ENCODE peak calls at places on chromosomes 7 and 10, in seven cellular contexts. D is breast epithelium, H is GM12891, K is GM12892, R is transverse colon, G is prostate gland, W is GM23338. O is an unnamed sample.

GRCh38 chr10:126110434-126110833 is 214.1 kb downstream of the FANK1 start:
- DNase-seq in D (no peak), H (no peak), K (no peak), R (no peak), G (no peak), W (no peak), O (no peak)

GRCh38 chr7:73812996-73813395 is 17.8 kb upstream of the CLDN4 start:
- DNase-seq in D (no peak), H (no peak), K (no peak), R (no peak), G (no peak), W (no peak), O (no peak)

GRCh38 chr10:49186613-49187012 is 1.6 kb downstream of the TMEM273 start:
- DNase-seq in D (no peak), H (no peak), K (no peak), R (no peak), G (no peak), W (no peak), O (no peak)

GRCh38 chr7:136501151-136501550 is 367.3 kb upstream of the CHRM2 start:
- DNase-seq in D (no peak), H (no peak), K (no peak), R (no peak), G (no peak), W (no peak), O (no peak)

GRCh38 chr10:4372601-4373000 is 453.4 kb upstream of the AKR1E2 start:
- DNase-seq in D (no peak), H (no peak), K (no peak), R (no peak), G (no peak), W (no peak), O (no peak)

GRCh38 chr10:103427866-103428265 is 24.3 kb downstream of the CALHM2 start:
- DNase-seq in D (no peak), H (no peak), K (no peak), R (no peak), G (no peak), W (no peak), O (no peak)

GRCh38 chr7:150903627-150904026 is 51.3 kb downstream of the AOC1 start:
- DNase-seq in D (peak), H (no peak), K (no peak), R (peak), G (peak), W (no peak), O (no peak)

GRCh38 chr10:56212951-56213350 is 148.1 kb downstream of the ZWINT start:
- DNase-seq in D (no peak), H (no peak), K (no peak), R (no peak), G (no peak), W (no peak), O (no peak)

GRCh38 chr10:110827872-110828271 is 43.9 kb upstream of the PDCD4 start:
- DNase-seq in D (no peak), H (no peak), K (no peak), R (no peak), G (no peak), W (no peak), O (no peak)

GRCh38 chr10:6592080-6592479 is 12.0 kb upstream of the PRKCQ start:
- DNase-seq in D (no peak), H (no peak), K (no peak), R (no peak), G (no peak), W (no peak), O (no peak)

GRCh38 chr10:29479081-29479917 is 155.5 kb downstream of the SVIL start:
- DNase-seq in D (no peak), H (no peak), K (no peak), R (no peak), G (peak), W (no peak), O (no peak)

GRCh38 chr7:55571534-55572377 is 546 bp downstream of the VOPP1 start:
- DNase-seq in D (no peak), H (no peak), K (no peak), R (peak), G (peak), W (peak), O (peak)

GRCh38 chr10:43137701-43137970 is 609 bp upstream of the CSGALNACT2 start:
- DNase-seq in D (no peak), H (no peak), K (no peak), R (peak), G (no peak), W (peak), O (peak)

GRCh38 chr7:137626469-137627067 is 220.2 kb downstream of the DGKI start:
- DNase-seq in D (no peak), H (peak), K (peak), R (peak), G (no peak), W (peak), O (no peak)

GRCh38 chr10:110739811-110740271 is 95.7 kb downstream of the RBM20 start:
- DNase-seq in D (peak), H (no peak), K (no peak), R (no peak), G (no peak), W (no peak), O (no peak)

GRCh38 chr7:121030308-121030707 is 41.8 kb downstream of the CPED1 start:
- DNase-seq in D (no peak), H (no peak), K (no peak), R (no peak), G (no peak), W (no peak), O (no peak)

GRCh38 chr10:24513155-24513554 is 210.5 kb downstream of the ARHGAP21 start:
- DNase-seq in D (no peak), H (no peak), K (no peak), R (no peak), G (no peak), W (peak), O (peak)

GRCh38 chr10:121293121-121293520 is 305.1 kb downstream of the FGFR2 start:
- DNase-seq in D (no peak), H (no peak), K (no peak), R (no peak), G (no peak), W (no peak), O (no peak)

GRCh38 chr7:18552311-18552916 is 56.9 kb downstream of the HDAC9 start:
- DNase-seq in D (no peak), H (no peak), K (no peak), R (no peak), G (no peak), W (no peak), O (no peak)

DNA sequence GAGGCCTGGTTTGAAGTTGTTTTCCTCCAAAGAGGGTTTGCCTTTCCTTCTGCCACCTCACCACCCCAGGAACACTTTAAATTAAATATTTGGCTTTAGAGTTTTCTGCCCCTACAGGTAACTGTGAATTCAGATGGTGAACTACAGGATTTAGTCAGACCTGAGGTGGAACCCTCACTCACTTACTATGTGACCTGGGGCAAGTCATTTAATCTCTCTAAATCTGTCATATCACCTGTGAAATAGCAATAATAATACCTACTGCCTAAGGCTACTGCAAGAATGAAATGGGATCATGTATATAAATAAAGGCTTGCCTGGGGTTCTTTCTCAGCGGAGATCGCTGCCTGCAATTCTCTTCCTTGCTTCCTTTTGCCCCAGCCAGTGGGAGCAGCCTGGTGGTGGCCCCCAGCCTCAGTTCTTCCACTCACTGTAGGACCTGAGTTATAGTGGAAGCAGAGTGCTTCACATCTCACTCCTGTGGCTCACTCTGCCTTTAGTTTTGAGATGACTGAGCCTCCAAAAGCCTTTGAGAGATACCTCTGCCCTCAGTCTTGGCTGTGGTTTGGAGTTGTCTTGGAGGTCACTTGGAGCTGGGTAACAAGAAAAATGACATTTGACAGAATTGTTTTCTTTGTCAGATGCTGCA is 6.1 kb upstream of the ANKRD2 start:
- DNase-seq in D (no peak), H (no peak), K (no peak), R (no peak), G (no peak), W (no peak), O (no peak)
- TF ChIP-seq POLR2AphosphoS5 in D (no peak), H (no peak), K (no peak), R (no peak), G (no peak), W (no peak), O (no peak)

GRCh38 chr10:70331486-70332268 is 47.9 kb upstream of the NPFFR1 start:
- DNase-seq in D (peak), H (peak), K (no peak), R (peak), G (peak), W (peak), O (no peak)
- TF ChIP-seq POLR2AphosphoS5 in D (no peak), H (no peak), K (no peak), R (peak), G (peak), W (no peak), O (no peak)

DNA sequence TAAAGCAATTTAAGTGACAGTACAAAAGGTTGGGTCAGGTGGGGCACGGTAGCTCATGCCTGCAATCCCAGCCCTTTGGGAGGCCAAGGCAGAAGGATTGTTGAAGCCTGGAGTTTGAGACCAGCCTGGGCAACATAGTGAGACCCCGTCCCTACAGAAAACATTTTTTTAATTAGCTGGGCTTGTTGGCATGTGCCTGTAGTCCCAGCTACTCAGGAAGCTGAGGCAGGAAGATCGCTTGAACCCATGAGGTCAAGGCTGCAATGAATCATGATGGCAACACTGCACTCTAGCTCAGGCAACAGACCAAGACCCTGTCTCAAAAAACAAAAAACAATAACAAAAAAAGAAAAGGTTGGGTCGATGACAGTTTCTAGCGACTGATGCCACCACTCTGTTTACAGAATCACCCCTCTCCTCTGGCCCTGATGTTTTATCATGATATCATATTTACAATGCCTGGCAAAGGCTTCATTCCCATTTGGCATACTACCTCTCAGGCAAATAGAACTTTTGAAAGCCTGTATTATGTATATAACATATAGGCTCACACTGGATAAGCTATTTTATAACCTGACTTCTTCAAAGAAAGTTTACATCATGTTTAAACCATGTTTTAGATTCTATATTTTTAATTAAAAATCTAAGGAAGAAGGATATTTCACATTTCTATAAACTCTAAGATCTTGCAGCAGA is 558 bp upstream of the ABCC2 start:
- DNase-seq in D (no peak), H (no peak), K (no peak), R (no peak), G (no peak), W (no peak), O (no peak)
- TF ChIP-seq POLR2AphosphoS5 in D (no peak), H (no peak), K (no peak), R (no peak), G (no peak), W (no peak), O (no peak)

DNA sequence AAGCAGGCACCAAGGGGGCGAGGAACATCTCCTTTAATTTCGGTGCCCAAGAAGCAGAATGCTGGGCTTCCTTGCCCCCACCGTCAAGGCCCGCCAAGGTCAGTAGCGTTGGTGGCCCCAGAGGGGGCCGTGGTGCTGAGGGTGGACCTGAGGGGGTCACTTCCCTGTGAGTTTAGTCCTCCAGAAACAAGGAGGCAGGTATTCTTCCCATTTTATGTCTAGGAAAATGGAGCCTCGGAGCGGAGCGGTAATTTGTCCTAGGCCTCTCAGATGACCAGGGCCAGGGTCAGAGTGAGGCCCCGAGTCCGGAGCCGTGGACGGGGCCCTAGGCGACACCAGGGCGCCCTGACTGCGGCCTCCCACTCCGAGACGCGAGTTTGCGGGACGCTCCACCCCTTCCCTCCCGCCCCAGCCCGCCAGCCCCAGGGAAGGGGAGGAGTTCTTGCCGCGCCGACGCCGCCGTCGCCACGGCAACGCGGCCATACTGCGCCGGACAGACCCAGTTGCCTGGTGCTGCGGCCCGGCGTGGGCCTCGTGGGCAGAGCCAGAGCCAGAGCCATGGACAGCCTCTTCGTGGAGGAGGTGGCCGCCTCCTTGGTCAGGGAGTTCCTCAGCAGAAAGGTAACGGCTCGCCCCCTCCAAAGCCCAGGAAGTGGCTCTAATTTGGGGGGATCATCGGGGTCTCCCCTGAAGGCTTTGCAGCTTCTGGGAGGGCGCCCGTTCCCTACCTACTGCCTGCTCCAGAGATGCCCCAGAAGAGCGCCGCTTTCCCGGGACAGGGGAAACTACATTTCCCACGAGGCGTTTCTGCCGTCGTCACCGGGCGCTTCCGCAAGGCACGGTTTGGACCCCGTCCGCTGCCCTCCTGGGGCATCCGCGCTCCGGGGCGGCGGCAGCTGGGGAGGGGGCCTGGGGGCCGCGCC is at the start of gene MINDY4:
- DNase-seq in D (peak), H (peak), K (peak), R (peak), G (peak), W (peak), O (peak)
- TF ChIP-seq POLR2AphosphoS5 in D (no peak), H (no peak), K (no peak), R (peak), G (no peak), W (peak), O (peak)

O was measured in H1.